ENCODE peak calls at places on chromosome 4, in six cellular contexts. P, V, X, S, K and W are unnamed samples.

GRCh38 chr4:101865501-101866062 is 75.1 kb downstream of the BANK1 start:
- DNase-seq in P (no peak), V (no peak), X (no peak), S (no peak), K (no peak), W (peak)

GRCh38 chr4:182593864-182594263 is 323.3 kb downstream of the DCTD start:
- DNase-seq in P (no peak), V (no peak), X (no peak), S (no peak), K (no peak), W (no peak)

GRCh38 chr4:68176904-68177303 is 47.2 kb upstream of the TMPRSS11F start:
- DNase-seq in P (no peak), V (no peak), X (no peak), S (no peak), K (no peak), W (no peak)

GRCh38 chr4:150962245-150962644 is 52.8 kb downstream of the LRBA start:
- DNase-seq in P (no peak), V (no peak), X (no peak), S (no peak), K (no peak), W (peak)

GRCh38 chr4:186221624-186222023 is 5.7 kb upstream of the KLKB1 start:
- DNase-seq in P (no peak), V (no peak), X (no peak), S (no peak), K (no peak), W (no peak)

GRCh38 chr4:81255524-81255923 is 40.5 kb upstream of the PRKG2 start:
- DNase-seq in P (peak), V (no peak), X (no peak), S (no peak), K (no peak), W (no peak)

GRCh38 chr4:41006141-41006540 is 208.2 kb downstream of the APBB2 start:
- DNase-seq in P (no peak), V (no peak), X (no peak), S (no peak), K (no peak), W (no peak)

GRCh38 chr4:88697588-88698329 is at the start of gene NAP1L5:
- DNase-seq in P (peak), V (peak), X (peak), S (peak), K (peak), W (no peak)

GRCh38 chr4:89221175-89221867 is 86.3 kb downstream of the GPRIN3 start:
- DNase-seq in P (peak), V (no peak), X (no peak), S (no peak), K (no peak), W (no peak)

GRCh38 chr4:48493485-48494100 is 3.5 kb downstream of the ZAR1 start:
- DNase-seq in P (peak), V (no peak), X (no peak), S (no peak), K (no peak), W (no peak)

GRCh38 chr4:68582339-68582717 is 6.2 kb upstream of the UGT2B17 start:
- DNase-seq in P (no peak), V (no peak), X (no peak), S (peak), K (no peak), W (no peak)

GRCh38 chr4:76904646-76905190 is 6.8 kb upstream of the SOWAHB start:
- DNase-seq in P (no peak), V (no peak), X (peak), S (no peak), K (no peak), W (no peak)

GRCh38 chr4:15149842-15150592 is 147.7 kb downstream of the CPEB2 start:
- DNase-seq in P (peak), V (no peak), X (peak), S (peak), K (peak), W (no peak)

GRCh38 chr4:184906480-184907097 is 80.8 kb upstream of the ACSL1 start:
- DNase-seq in P (no peak), V (no peak), X (no peak), S (no peak), K (no peak), W (peak)

GRCh38 chr4:103786014-103786413 is 66.2 kb upstream of the TACR3 start:
- DNase-seq in P (peak), V (no peak), X (peak), S (no peak), K (no peak), W (no peak)

GRCh38 chr4:156132196-156132595 is 178.5 kb upstream of the CTSO start:
- DNase-seq in P (no peak), V (no peak), X (no peak), S (no peak), K (no peak), W (no peak)

GRCh38 chr4:151730003-151730559 is 30.7 kb downstream of the GATB start:
- DNase-seq in P (no peak), V (no peak), X (peak), S (no peak), K (no peak), W (peak)

GRCh38 chr4:7725951-7726350 is 213.7 kb downstream of the AFAP1 start:
- DNase-seq in P (peak), V (no peak), X (no peak), S (no peak), K (no peak), W (no peak)

GRCh38 chr4:88219099-88219498 is 60.7 kb upstream of the ABCG2 start:
- DNase-seq in P (peak), V (peak), X (no peak), S (no peak), K (no peak), W (no peak)

GRCh38 chr4:169184236-169184635 is 86.5 kb downstream of the SH3RF1 start:
- DNase-seq in P (no peak), V (no peak), X (no peak), S (no peak), K (no peak), W (no peak)
- H3K27ac ChIP-seq in P (no peak), V (no peak), X (no peak), S (no peak), K (no peak), W (peak)

DNA sequence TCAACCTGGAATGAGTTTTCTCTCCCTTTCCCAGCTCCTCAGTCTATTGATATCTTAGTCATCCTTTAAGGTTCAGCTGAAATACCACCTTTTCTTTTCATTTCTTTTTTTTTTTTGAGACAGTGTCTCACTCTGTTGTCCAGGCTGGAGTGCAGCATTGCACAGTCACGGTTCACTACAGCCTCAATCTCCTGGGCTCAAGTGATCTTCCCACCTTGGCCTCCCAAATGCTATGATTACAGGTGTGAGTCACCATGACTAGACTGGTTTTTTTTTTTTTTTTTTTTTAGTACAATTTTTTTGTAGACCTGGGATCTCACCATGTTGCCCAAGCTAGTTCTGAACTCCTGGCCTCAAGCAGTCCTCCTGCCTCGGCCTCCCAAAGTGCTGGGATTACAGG is 28.9 kb downstream of the AFF1 start:
- DNase-seq in P (no peak), V (no peak), X (no peak), S (no peak), K (no peak), W (no peak)
- H3K27ac ChIP-seq in P (no peak), V (no peak), X (no peak), S (no peak), K (no peak), W (peak)

DNA sequence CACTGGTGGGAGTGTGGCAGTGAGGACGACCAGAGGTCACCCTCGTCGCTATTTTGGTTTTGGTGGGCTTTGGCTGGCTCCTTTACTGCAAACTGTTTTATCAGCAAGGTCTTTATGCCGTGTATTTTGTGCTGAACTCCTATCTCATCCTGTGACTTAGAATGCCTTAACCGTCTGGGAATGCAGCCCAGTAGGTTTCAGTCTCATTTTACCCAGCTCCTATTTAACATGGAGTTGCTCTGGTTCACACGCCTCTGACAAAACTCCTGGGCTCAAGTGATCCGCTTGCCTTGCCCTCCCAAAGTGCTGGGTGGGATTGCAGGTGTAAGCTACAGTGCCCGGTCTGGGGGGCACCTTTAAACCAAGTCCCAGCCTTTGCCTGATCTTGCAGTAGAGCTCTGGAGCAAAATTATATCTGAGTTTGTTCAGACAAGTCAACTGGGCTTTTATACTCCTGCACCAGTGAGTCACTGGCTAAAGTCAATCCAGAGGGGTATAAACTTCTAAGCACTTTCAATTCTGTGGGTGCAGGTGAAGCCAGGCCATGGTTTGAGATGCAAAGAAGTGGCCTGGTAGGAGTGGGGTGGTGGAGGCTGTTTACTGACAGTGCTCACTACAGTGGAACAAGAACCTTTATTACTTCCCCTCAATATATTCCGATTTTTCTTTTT is 50.2 kb downstream of the MGST2 start:
- DNase-seq in P (no peak), V (no peak), X (no peak), S (no peak), K (no peak), W (no peak)
- H3K27ac ChIP-seq in P (no peak), V (no peak), X (no peak), S (no peak), K (no peak), W (no peak)

GRCh38 chr4:168485511-168485910 is 5.2 kb upstream of the DDX60L start:
- DNase-seq in P (no peak), V (no peak), X (no peak), S (no peak), K (no peak), W (no peak)

GRCh38 chr4:168487821-168488162 is 7.5 kb upstream of the DDX60L start:
- DNase-seq in P (no peak), V (no peak), X (no peak), S (no peak), K (no peak), W (no peak)

GRCh38 chr4:168483786-168484185 is 3.5 kb upstream of the DDX60L start:
- DNase-seq in P (no peak), V (no peak), X (no peak), S (no peak), K (no peak), W (no peak)

GRCh38 chr4:168486961-168487820 is 6.9 kb upstream of the DDX60L start:
- DNase-seq in P (peak), V (no peak), X (no peak), S (no peak), K (no peak), W (peak)

DNA sequence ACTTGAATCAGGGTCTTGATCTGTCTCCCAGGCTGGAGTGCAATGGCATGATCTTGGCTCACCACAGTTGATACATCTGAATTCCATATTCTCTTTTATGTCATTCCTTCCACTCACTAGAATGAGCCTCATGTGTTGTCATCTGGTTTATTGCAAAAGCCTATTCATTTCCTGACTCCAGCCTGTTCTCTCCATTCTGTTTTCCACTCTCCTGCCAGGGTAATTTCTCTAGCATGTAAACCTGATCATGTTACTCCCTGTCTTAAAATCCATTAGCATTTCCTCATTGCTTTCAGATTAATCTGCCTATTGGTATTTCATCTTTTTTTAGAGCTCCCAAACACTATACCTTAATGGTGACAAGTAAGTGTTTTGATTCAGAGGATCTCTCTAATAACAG is 4.3 kb upstream of the DDX60L start:
- DNase-seq in P (peak), V (no peak), X (no peak), S (no peak), K (no peak), W (no peak)
- H3K27ac ChIP-seq in P (peak), V (no peak), X (no peak), S (no peak), K (no peak), W (peak)

GRCh38 chr4:3354455-3354811 is 61.6 kb downstream of the RGS12 start:
- DNase-seq in P (no peak), V (no peak), X (no peak), S (no peak), K (no peak), W (no peak)

GRCh38 chr4:3353747-3354454 is 61.1 kb downstream of the RGS12 start:
- DNase-seq in P (no peak), V (no peak), X (no peak), S (no peak), K (no peak), W (peak)

GRCh38 chr4:3352918-3353594 is 60.2 kb downstream of the RGS12 start:
- DNase-seq in P (no peak), V (no peak), X (no peak), S (no peak), K (no peak), W (no peak)

GRCh38 chr4:3352505-3352904 is 59.7 kb downstream of the RGS12 start:
- DNase-seq in P (no peak), V (no peak), X (no peak), S (no peak), K (no peak), W (no peak)

GRCh38 chr4:3355266-3355748 is 62.5 kb downstream of the RGS12 start:
- DNase-seq in P (no peak), V (no peak), X (no peak), S (no peak), K (no peak), W (no peak)
- H3K27ac ChIP-seq in P (no peak), V (no peak), X (no peak), S (peak), K (no peak), W (peak)

GRCh38 chr4:153122855-153123254 is 81.4 kb upstream of the TRIM2 start:
- DNase-seq in P (no peak), V (no peak), X (no peak), S (no peak), K (no peak), W (no peak)
- H3K27ac ChIP-seq in P (no peak), V (no peak), X (no peak), S (no peak), K (no peak), W (no peak)

DNA sequence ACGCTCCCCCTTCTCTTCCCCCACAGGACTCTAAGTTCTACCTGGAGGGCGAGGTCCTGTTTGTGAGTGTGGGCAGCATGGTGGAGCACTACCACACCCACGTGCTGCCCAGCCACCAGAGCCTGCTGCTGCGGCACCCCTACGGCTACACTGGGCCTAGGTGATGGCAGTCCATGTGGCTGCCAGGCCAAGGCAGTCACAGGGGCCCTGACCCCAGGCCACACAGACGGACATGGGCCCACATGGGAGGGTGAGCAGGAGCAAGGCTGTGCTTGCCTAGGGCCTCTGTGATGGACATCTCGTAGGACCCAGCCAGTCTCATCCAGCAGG is 10.0 kb upstream of the ADD1 start:
- DNase-seq in P (no peak), V (no peak), X (peak), S (peak), K (peak), W (no peak)
- H3K27ac ChIP-seq in P (no peak), V (no peak), X (no peak), S (no peak), K (no peak), W (no peak)

DNA sequence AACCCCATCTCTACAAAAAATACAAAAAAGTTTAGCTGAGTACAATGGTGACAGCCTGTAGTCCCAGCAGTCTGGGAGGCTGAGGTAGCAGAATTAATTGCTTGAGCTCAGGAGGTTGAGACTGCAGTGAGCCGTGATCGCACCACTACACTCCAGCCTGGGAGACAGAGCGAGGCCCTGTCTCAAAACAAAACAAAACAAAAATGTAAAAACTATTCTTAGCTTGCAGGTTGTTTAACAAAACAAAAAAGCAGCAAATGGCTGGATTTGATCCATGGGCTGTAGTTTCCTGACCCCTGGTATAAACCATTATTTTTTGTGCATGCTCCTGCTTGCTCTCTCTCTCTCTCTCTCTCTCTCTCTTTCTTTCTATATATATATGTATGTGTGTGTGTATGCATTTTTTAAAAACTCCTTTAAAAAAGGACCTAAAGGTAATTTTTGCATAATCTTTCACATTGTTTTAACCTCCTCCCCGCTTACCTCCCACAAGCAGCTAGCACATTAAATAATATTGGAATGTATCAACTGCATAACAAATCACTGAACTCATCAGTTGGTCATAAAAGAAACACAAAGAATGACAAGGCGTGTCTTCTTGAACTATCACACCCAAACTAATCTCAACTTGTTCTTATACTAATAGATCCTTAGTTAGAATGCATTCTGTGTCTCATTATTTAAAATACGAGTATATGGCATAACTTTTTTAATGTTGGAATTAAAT is 4.8 kb downstream of the AREG start:
- DNase-seq in P (peak), V (no peak), X (no peak), S (no peak), K (no peak), W (no peak)
- H3K27ac ChIP-seq in P (no peak), V (no peak), X (no peak), S (no peak), K (no peak), W (peak)